ENCODE peak calls at places on chromosomes 6 and 20, in nine cellular contexts. One of them, this sample, is unnamed.

GRCh38 chr6:56807335-56807991 is 147.4 kb upstream of the BEND6 start:
- DNase-seq in IMR-90: no peak
- DNase-seq in K562: no peak
- DNase-seq in stomach: no peak
- DNase-seq in sigmoid colon: no peak
- DNase-seq in testis: no peak
- DNase-seq in upper lobe of left lung: no peak
- DNase-seq in body of pancreas: no peak
- DNase-seq in HCT116: no peak
- DNase-seq in this sample: no peak

GRCh38 chr20:36770680-36771079 is 2.9 kb downstream of the DSN1 start:
- DNase-seq in IMR-90: no peak
- DNase-seq in upper lobe of left lung: no peak
- DNase-seq in body of pancreas: no peak
- DNase-seq in sigmoid colon: no peak
- DNase-seq in K562: no peak
- DNase-seq in stomach: no peak
- DNase-seq in testis: no peak
- DNase-seq in HCT116: no peak
- DNase-seq in this sample: no peak

GRCh38 chr6:131655387-131655786 is 18.3 kb downstream of the ENPP3 start:
- DNase-seq in stomach: no peak
- DNase-seq in HCT116: no peak
- DNase-seq in testis: no peak
- DNase-seq in IMR-90: no peak
- DNase-seq in sigmoid colon: no peak
- DNase-seq in body of pancreas: no peak
- DNase-seq in upper lobe of left lung: no peak
- DNase-seq in K562: no peak
- DNase-seq in this sample: no peak

GRCh38 chr6:71124340-71124739 is 164.3 kb upstream of the OGFRL1 start:
- DNase-seq in HCT116: no peak
- DNase-seq in upper lobe of left lung: no peak
- DNase-seq in sigmoid colon: no peak
- DNase-seq in body of pancreas: no peak
- DNase-seq in K562: no peak
- DNase-seq in IMR-90: no peak
- DNase-seq in testis: no peak
- DNase-seq in stomach: no peak
- DNase-seq in this sample: no peak

GRCh38 chr6:111938710-111939109 is 65.5 kb upstream of the FYN start:
- DNase-seq in stomach: no peak
- DNase-seq in K562: no peak
- DNase-seq in sigmoid colon: no peak
- DNase-seq in upper lobe of left lung: no peak
- DNase-seq in HCT116: no peak
- DNase-seq in body of pancreas: no peak
- DNase-seq in testis: no peak
- DNase-seq in IMR-90: peak; percentile 93
- DNase-seq in this sample: no peak

GRCh38 chr6:125544819-125545218 is 204.6 kb upstream of the HEY2 start:
- DNase-seq in sigmoid colon: no peak
- DNase-seq in body of pancreas: no peak
- DNase-seq in K562: no peak
- DNase-seq in testis: no peak
- DNase-seq in upper lobe of left lung: no peak
- DNase-seq in stomach: no peak
- DNase-seq in HCT116: no peak
- DNase-seq in IMR-90: no peak
- DNase-seq in this sample: no peak

GRCh38 chr6:35497571-35498406 is 910 bp upstream of the TEAD3 start:
- DNase-seq in testis: peak; percentile 54
- DNase-seq in IMR-90: peak; percentile 75
- DNase-seq in HCT116: no peak
- DNase-seq in body of pancreas: peak; percentile 53
- DNase-seq in K562: peak; percentile 86
- DNase-seq in stomach: peak; percentile 56
- DNase-seq in sigmoid colon: peak; percentile 92
- DNase-seq in upper lobe of left lung: peak; percentile 91
- DNase-seq in this sample: peak; percentile 71

GRCh38 chr6:20846602-20847028 is 312.4 kb downstream of the CDKAL1 start:
- DNase-seq in HCT116: no peak
- DNase-seq in body of pancreas: no peak
- DNase-seq in sigmoid colon: no peak
- DNase-seq in IMR-90: peak; percentile 46
- DNase-seq in stomach: no peak
- DNase-seq in testis: no peak
- DNase-seq in K562: peak; percentile 28
- DNase-seq in upper lobe of left lung: no peak
- DNase-seq in this sample: no peak

GRCh38 chr20:641516-641913 is 11.5 kb downstream of the SRXN1 start:
- DNase-seq in upper lobe of left lung: no peak
- DNase-seq in IMR-90: no peak
- DNase-seq in HCT116: no peak
- DNase-seq in testis: no peak
- DNase-seq in body of pancreas: no peak
- DNase-seq in K562: peak; percentile 71
- DNase-seq in sigmoid colon: no peak
- DNase-seq in stomach: no peak
- DNase-seq in this sample: no peak

GRCh38 chr6:42100029-42100901 is 42.2 kb downstream of the C6orf132 start:
- DNase-seq in upper lobe of left lung: no peak
- DNase-seq in stomach: no peak
- DNase-seq in testis: peak; percentile 31
- DNase-seq in body of pancreas: peak; percentile 39
- DNase-seq in K562: peak; percentile 65
- DNase-seq in sigmoid colon: no peak
- DNase-seq in HCT116: no peak
- DNase-seq in IMR-90: peak; percentile 84
- DNase-seq in this sample: no peak

GRCh38 chr20:49572857-49573256 is 4.9 kb upstream of the PTGIS start:
- DNase-seq in K562: no peak
- DNase-seq in stomach: no peak
- DNase-seq in body of pancreas: no peak
- DNase-seq in sigmoid colon: peak; percentile 6
- DNase-seq in upper lobe of left lung: no peak
- DNase-seq in IMR-90: no peak
- DNase-seq in testis: no peak
- DNase-seq in HCT116: no peak
- DNase-seq in this sample: no peak

GRCh38 chr6:119830069-119830468 is 480.5 kb upstream of the MAN1A1 start:
- DNase-seq in testis: no peak
- DNase-seq in stomach: no peak
- DNase-seq in body of pancreas: no peak
- DNase-seq in HCT116: no peak
- DNase-seq in K562: no peak
- DNase-seq in sigmoid colon: no peak
- DNase-seq in IMR-90: no peak
- DNase-seq in upper lobe of left lung: no peak
- DNase-seq in this sample: no peak

GRCh38 chr6:155388546-155388945 is 67.1 kb downstream of the NOX3 start:
- DNase-seq in HCT116: no peak
- DNase-seq in sigmoid colon: no peak
- DNase-seq in K562: no peak
- DNase-seq in IMR-90: peak; percentile 43
- DNase-seq in testis: no peak
- DNase-seq in upper lobe of left lung: no peak
- DNase-seq in body of pancreas: no peak
- DNase-seq in stomach: no peak
- DNase-seq in this sample: no peak

GRCh38 chr6:113102761-113103160 is 754.4 kb upstream of the MARCKS start:
- DNase-seq in K562: no peak
- DNase-seq in sigmoid colon: no peak
- DNase-seq in stomach: no peak
- DNase-seq in IMR-90: peak; percentile 64
- DNase-seq in body of pancreas: no peak
- DNase-seq in upper lobe of left lung: no peak
- DNase-seq in HCT116: no peak
- DNase-seq in testis: no peak
- DNase-seq in this sample: no peak

GRCh38 chr20:43731469-43731868 is 4.7 kb upstream of the GTSF1L start:
- DNase-seq in stomach: no peak
- DNase-seq in testis: no peak
- DNase-seq in IMR-90: peak; percentile 84
- DNase-seq in HCT116: no peak
- DNase-seq in K562: peak; percentile 52
- DNase-seq in body of pancreas: no peak
- DNase-seq in sigmoid colon: no peak
- DNase-seq in upper lobe of left lung: no peak
- DNase-seq in this sample: no peak

GRCh38 chr6:69422474-69422873 is 374.3 kb downstream of the LMBRD1 start:
- DNase-seq in sigmoid colon: no peak
- DNase-seq in HCT116: no peak
- DNase-seq in upper lobe of left lung: no peak
- DNase-seq in IMR-90: no peak
- DNase-seq in body of pancreas: no peak
- DNase-seq in K562: no peak
- DNase-seq in testis: no peak
- DNase-seq in stomach: no peak
- DNase-seq in this sample: no peak

GRCh38 chr20:48411265-48411664 is 416.5 kb downstream of the PREX1 start:
- DNase-seq in IMR-90: no peak
- DNase-seq in upper lobe of left lung: no peak
- DNase-seq in testis: no peak
- DNase-seq in body of pancreas: no peak
- DNase-seq in K562: no peak
- DNase-seq in stomach: no peak
- DNase-seq in sigmoid colon: no peak
- DNase-seq in HCT116: no peak
- DNase-seq in this sample: no peak

DNA sequence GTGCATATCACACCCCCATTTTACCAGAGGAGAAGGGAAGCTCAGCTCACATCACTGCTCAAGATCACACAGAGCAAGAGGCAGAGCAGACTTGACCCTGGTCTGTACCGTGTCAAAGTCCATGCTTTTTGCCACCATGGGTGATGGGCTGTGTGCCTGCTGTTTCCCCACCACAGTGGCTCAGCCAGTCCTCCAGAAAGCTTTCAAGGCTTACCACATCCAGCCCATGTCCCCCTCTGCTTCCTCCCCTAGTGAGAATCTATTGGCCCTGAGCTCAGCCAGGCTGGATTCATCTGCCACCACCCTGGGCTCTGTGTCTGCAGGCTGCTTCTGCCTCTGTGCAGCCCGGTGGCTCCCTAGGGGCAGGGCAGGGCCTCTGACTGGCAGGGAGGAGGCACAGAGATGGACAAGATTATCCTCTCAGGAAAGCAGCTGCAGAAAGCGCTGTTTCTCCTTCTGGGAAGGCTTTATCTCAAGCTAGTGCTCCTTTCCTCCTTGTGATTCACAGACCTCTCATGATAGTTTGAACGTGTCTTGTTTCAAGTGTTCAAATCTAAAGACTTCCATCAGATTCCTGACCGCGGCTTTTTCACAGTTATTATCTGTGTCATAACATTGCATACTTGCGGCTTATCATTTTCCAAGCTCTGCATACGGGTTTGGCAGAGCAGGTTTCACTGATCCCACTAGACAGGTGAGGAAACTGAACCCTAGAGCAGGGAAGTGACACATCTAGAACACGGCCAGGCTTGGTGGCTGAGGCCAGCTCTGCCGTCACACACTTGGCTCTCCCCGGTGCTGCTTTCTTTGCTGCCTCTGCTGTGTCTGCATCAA is 37.4 kb downstream of the VEGFA start:
- DNase-seq in upper lobe of left lung: no peak
- DNase-seq in stomach: no peak
- DNase-seq in HCT116: no peak
- DNase-seq in IMR-90: peak; percentile 71
- DNase-seq in body of pancreas: peak; percentile 66
- DNase-seq in sigmoid colon: no peak
- DNase-seq in K562: no peak
- DNase-seq in testis: no peak
- DNase-seq in this sample: no peak
- TF ChIP-seq POLR2A in upper lobe of left lung: no peak
- TF ChIP-seq POLR2A in stomach: no peak
- TF ChIP-seq POLR2A in HCT116: no peak
- TF ChIP-seq POLR2A in IMR-90: no peak
- TF ChIP-seq POLR2A in body of pancreas: no peak
- TF ChIP-seq POLR2A in sigmoid colon: no peak
- TF ChIP-seq POLR2A in K562: no peak
- TF ChIP-seq POLR2A in testis: no peak
- TF ChIP-seq POLR2A in this sample: no peak

GRCh38 chr6:109482913-109483743 is at the start of gene ZBTB24:
- DNase-seq in IMR-90: peak; percentile 80
- DNase-seq in sigmoid colon: peak; percentile 95
- DNase-seq in body of pancreas: peak; percentile 92
- DNase-seq in K562: peak; percentile 97
- DNase-seq in upper lobe of left lung: peak; percentile 98
- DNase-seq in stomach: peak; percentile 93
- DNase-seq in HCT116: peak; percentile 69
- DNase-seq in testis: peak; percentile 92
- DNase-seq in this sample: peak; percentile 89
- TF ChIP-seq POLR2A in IMR-90: peak; percentile 67
- TF ChIP-seq POLR2A in sigmoid colon: no peak
- TF ChIP-seq POLR2A in body of pancreas: peak; percentile 74
- TF ChIP-seq POLR2A in K562: no peak
- TF ChIP-seq POLR2A in upper lobe of left lung: peak; percentile 62
- TF ChIP-seq POLR2A in stomach: no peak
- TF ChIP-seq POLR2A in HCT116: no peak
- TF ChIP-seq POLR2A in testis: no peak
- TF ChIP-seq POLR2A in this sample: no peak

GRCh38 chr20:58229198-58229802 is 847 bp upstream of the ANKRD60 start:
- DNase-seq in sigmoid colon: peak; percentile 26
- DNase-seq in stomach: no peak
- DNase-seq in upper lobe of left lung: no peak
- DNase-seq in IMR-90: peak; percentile 57
- DNase-seq in HCT116: no peak
- DNase-seq in body of pancreas: no peak
- DNase-seq in testis: no peak
- DNase-seq in K562: no peak
- DNase-seq in this sample: no peak
- TF ChIP-seq POLR2A in sigmoid colon: no peak
- TF ChIP-seq POLR2A in stomach: no peak
- TF ChIP-seq POLR2A in upper lobe of left lung: no peak
- TF ChIP-seq POLR2A in IMR-90: peak; percentile 77
- TF ChIP-seq POLR2A in HCT116: no peak
- TF ChIP-seq POLR2A in body of pancreas: no peak
- TF ChIP-seq POLR2A in testis: no peak
- TF ChIP-seq POLR2A in K562: no peak
- TF ChIP-seq POLR2A in this sample: no peak

DNA sequence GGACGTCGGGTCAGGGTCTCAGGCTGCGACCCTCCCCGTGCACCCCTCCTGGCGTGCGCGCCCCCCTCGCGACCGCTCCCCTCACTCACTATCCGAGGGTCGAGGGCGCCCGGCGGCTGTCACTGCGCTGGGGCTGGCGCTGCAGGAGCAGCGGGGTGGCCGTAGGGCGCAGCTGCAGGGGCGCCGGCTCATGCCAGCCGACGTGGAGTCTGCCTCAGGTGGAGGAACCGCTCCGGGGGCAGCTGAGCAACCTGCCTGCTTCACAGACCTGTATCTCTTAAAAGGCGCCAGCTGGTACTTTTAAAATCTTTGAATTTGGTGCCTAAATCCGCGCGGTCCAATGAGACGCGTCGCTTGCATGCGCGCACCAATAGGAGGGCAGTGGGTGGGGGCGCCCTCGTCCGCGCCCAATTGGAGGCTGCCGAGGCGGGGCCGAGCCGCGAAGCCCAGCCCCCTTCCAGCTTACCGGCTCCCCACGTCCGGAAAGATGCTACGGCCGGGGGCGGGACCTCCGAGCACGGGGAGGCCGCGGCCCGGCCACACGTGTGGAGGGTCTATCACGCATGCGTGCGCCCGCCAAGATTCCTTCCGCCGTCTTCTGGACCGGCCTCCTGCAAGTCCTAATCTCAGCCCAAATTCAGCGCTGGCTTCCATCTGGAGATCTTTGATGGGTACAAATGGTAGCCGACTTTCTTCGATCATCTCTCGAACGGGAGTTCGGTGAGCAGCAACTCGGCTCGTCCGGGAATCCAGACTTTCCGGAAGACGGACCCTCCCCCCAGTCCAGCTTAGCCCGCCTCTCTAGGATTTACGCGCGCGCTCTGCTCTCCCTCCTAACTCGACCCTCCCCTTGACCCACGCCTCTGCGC is at the start of gene FBXO5:
- DNase-seq in testis: peak; percentile 98
- DNase-seq in HCT116: peak; percentile 94
- DNase-seq in K562: peak; percentile 98
- DNase-seq in sigmoid colon: peak; percentile 99
- DNase-seq in IMR-90: peak; percentile 97
- DNase-seq in upper lobe of left lung: peak; percentile 99
- DNase-seq in stomach: peak; percentile 97
- DNase-seq in body of pancreas: peak; percentile 98
- DNase-seq in this sample: peak; percentile 96
- TF ChIP-seq POLR2A in testis: no peak
- TF ChIP-seq POLR2A in HCT116: peak; percentile 76
- TF ChIP-seq POLR2A in K562: peak; percentile 87
- TF ChIP-seq POLR2A in sigmoid colon: no peak
- TF ChIP-seq POLR2A in IMR-90: peak; percentile 72
- TF ChIP-seq POLR2A in upper lobe of left lung: peak; percentile 42
- TF ChIP-seq POLR2A in stomach: no peak
- TF ChIP-seq POLR2A in body of pancreas: no peak
- TF ChIP-seq POLR2A in this sample: no peak

This sample was measured in breast epithelium.